ENCODE peak calls at places on chromosomes 7 and 10, in seven cellular contexts. S is PC-3; B is Calu3; I is activated T-helper 1 cell treated with anti-CD3 and anti-CD28 coated beads, Interleukin-2, amount 50 U/mL, for 16 hours; O is NK-92 treated with Interleukin-12 subunit alpha and Interleukin-12 subunit beta, amount 100 ng/mL, for 24 hours; Z is upper lobe of left lung; K is upper lobe of right lung. R is an unnamed sample.
A peak's percentile ranks its signal among the peaks of the same experiment; 100 is the strongest.

GRCh38 chr7:56105508-56105907 is 768 bp downstream of the CHCHD2 start:
- DNase-seq in B (peak; percentile 55), K (no peak), Z (peak; percentile 42), S (peak; percentile 49), O (no peak), I (no peak), R (no peak)

GRCh38 chr7:29146082-29146706 is at the start of gene CPVL:
- DNase-seq in S (peak; percentile 73), B (peak; percentile 76), I (no peak), K (peak; percentile 81), O (no peak), Z (peak; percentile 72), R (peak; percentile 46)

GRCh38 chr7:45196374-45196773 is 38.8 kb downstream of the RAMP3 start:
- DNase-seq in B (no peak), I (no peak), S (no peak), Z (peak; percentile 3), K (peak; percentile 3), O (no peak), R (no peak)

GRCh38 chr7:143936087-143937009 is 1.3 kb downstream of the OR2F2 start:
- DNase-seq in O (no peak), B (no peak), S (no peak), I (no peak), K (no peak), Z (no peak), R (no peak)

GRCh38 chr7:139596626-139597025 is 73.1 kb downstream of the CLEC2L start:
- DNase-seq in Z (no peak), B (no peak), K (no peak), O (no peak), S (no peak), I (no peak), R (no peak)

GRCh38 chr10:47061776-47062175 is 150.5 kb downstream of the PTPN20 start:
- DNase-seq in Z (no peak), K (no peak), B (no peak), S (no peak), O (no peak), I (no peak), R (no peak)

GRCh38 chr7:48526375-48526732 is 355.1 kb downstream of the ABCA13 start:
- DNase-seq in O (no peak), K (no peak), I (no peak), S (no peak), Z (no peak), B (no peak), R (no peak)

GRCh38 chr10:124705021-124705740 is 39.0 kb downstream of the FAM53B start:
- DNase-seq in I (no peak), S (no peak), B (no peak), O (no peak), Z (no peak), K (no peak), R (no peak)

GRCh38 chr7:77407906-77408305 is 8.2 kb downstream of the GSAP start:
- DNase-seq in S (no peak), K (no peak), Z (no peak), B (no peak), I (no peak), O (no peak), R (no peak)

R was measured in D341Med.